ENCODE peak calls at places on chromosomes 7 and 10, in eight cellular contexts. E, P, G, D, F, M, K and Z are unnamed samples.

GRCh38 chr10:127908106-127908957 is 1.4 kb downstream of the PTPRE start:
- DNase-seq in E (no peak), P (no peak), G (no peak), D (peak; percentile 88), F (no peak), M (peak; percentile 92), K (no peak), Z (no peak)

GRCh38 chr10:90862908-90863514 is 5.2 kb upstream of the HTR7 start:
- DNase-seq in E (no peak), P (no peak), G (no peak), D (no peak), F (no peak), M (peak; percentile 43), K (peak; percentile 38), Z (peak; percentile 58)

GRCh38 chr7:31955021-31955420 is 115.2 kb downstream of the PDE1C start:
- DNase-seq in E (no peak), P (no peak), G (no peak), D (no peak), F (no peak), M (peak; percentile 64), K (no peak), Z (no peak)

GRCh38 chr10:48462482-48463020 is 142.3 kb downstream of the ARHGAP22 start:
- DNase-seq in E (no peak), P (no peak), G (no peak), D (peak; percentile 66), F (no peak), M (no peak), K (no peak), Z (no peak)

GRCh38 chr10:44960098-44960480 is 487 bp downstream of the RASSF4 start:
- DNase-seq in E (no peak), P (no peak), G (no peak), D (no peak), F (peak; percentile 17), M (no peak), K (peak; percentile 44), Z (no peak)

GRCh38 chr7:46786221-46786951 is 795.5 kb downstream of the TNS3 start:
- DNase-seq in E (no peak), P (no peak), G (no peak), D (no peak), F (no peak), M (peak; percentile 79), K (no peak), Z (no peak)

GRCh38 chr10:35690534-35690933 is 48.4 kb upstream of the FZD8 start:
- DNase-seq in E (no peak), P (no peak), G (peak; percentile 62), D (no peak), F (no peak), M (no peak), K (no peak), Z (no peak)

GRCh38 chr10:79066460-79067240 is 2.1 kb upstream of the ZMIZ1 start:
- DNase-seq in E (no peak), P (peak; percentile 83), G (peak; percentile 55), D (no peak), F (no peak), M (no peak), K (peak; percentile 12), Z (peak; percentile 30)

GRCh38 chr10:91713471-91714072 is 80.7 kb upstream of the PPP1R3C start:
- DNase-seq in E (no peak), P (no peak), G (no peak), D (no peak), F (no peak), M (no peak), K (no peak), Z (no peak)

GRCh38 chr7:82528577-82529305 is 85.2 kb upstream of the CACNA2D1 start:
- DNase-seq in E (no peak), P (no peak), G (no peak), D (no peak), F (no peak), M (peak; percentile 85), K (no peak), Z (peak; percentile 12)

GRCh38 chr10:114142018-114142417 is 32.0 kb downstream of the CCDC186 start:
- DNase-seq in E (no peak), P (no peak), G (no peak), D (no peak), F (no peak), M (no peak), K (no peak), Z (no peak)

GRCh38 chr7:132080467-132080866 is 495.8 kb downstream of the PLXNA4 start:
- DNase-seq in E (no peak), P (no peak), G (no peak), D (no peak), F (no peak), M (no peak), K (no peak), Z (no peak)

GRCh38 chr7:77368974-77369373 is 47.2 kb downstream of the GSAP start:
- DNase-seq in E (peak; percentile 69), P (peak; percentile 19), G (no peak), D (no peak), F (no peak), M (no peak), K (no peak), Z (peak; percentile 9)

GRCh38 chr10:124659380-124659779 is 84.8 kb downstream of the FAM53B start:
- DNase-seq in E (no peak), P (no peak), G (no peak), D (no peak), F (peak; percentile 74), M (no peak), K (no peak), Z (no peak)

GRCh38 chr7:37915438-37915837 is 1.2 kb downstream of the SFRP4 start:
- DNase-seq in E (peak; percentile 37), P (no peak), G (no peak), D (no peak), F (no peak), M (peak; percentile 25), K (no peak), Z (no peak)

GRCh38 chr7:130324270-130324669 is 20.3 kb upstream of the CPA5 start:
- DNase-seq in E (no peak), P (no peak), G (no peak), D (no peak), F (no peak), M (peak; percentile 40), K (no peak), Z (no peak)

GRCh38 chr10:13769926-13770325 is 183.2 kb downstream of the PRPF18 start:
- DNase-seq in E (peak; percentile 80), P (no peak), G (no peak), D (no peak), F (no peak), M (peak; percentile 67), K (no peak), Z (no peak)

GRCh38 chr7:21142081-21142480 is 285.8 kb upstream of the SP4 start:
- DNase-seq in E (no peak), P (no peak), G (no peak), D (no peak), F (no peak), M (no peak), K (no peak), Z (no peak)

GRCh38 chr7:80721880-80722595 is 83.6 kb downstream of the CD36 start:
- DNase-seq in E (peak; percentile 75), P (no peak), G (no peak), D (no peak), F (no peak), M (peak; percentile 92), K (no peak), Z (peak; percentile 92)

GRCh38 chr7:121107923-121108498 is 119.5 kb downstream of the CPED1 start:
- DNase-seq in E (peak; percentile 50), P (peak; percentile 24), G (peak; percentile 44), D (no peak), F (peak; percentile 51), M (peak; percentile 55), K (peak; percentile 74), Z (peak; percentile 70)

GRCh38 chr10:124231188-124232135 is 138.1 kb upstream of the CHST15 start:
- DNase-seq in E (peak; percentile 22), P (peak; percentile 44), G (peak; percentile 53), D (peak; percentile 57), F (peak; percentile 80), M (no peak), K (peak; percentile 51), Z (no peak)

GRCh38 chr10:96261132-96261531 is 10.2 kb downstream of the BLNK start:
- DNase-seq in E (no peak), P (no peak), G (no peak), D (no peak), F (no peak), M (no peak), K (no peak), Z (no peak)

GRCh38 chr10:132175907-132176581 is 10.7 kb upstream of the DPYSL4 start:
- DNase-seq in E (no peak), P (no peak), G (no peak), D (peak; percentile 45), F (no peak), M (no peak), K (no peak), Z (no peak)

GRCh38 chr7:99005776-99006175 is 127.4 kb downstream of the TRRAP start:
- DNase-seq in E (no peak), P (peak; percentile 72), G (no peak), D (no peak), F (no peak), M (no peak), K (no peak), Z (no peak)

GRCh38 chr10:58919927-58920654 is 256.4 kb upstream of the PHYHIPL start:
- DNase-seq in E (no peak), P (no peak), G (peak; percentile 81), D (no peak), F (no peak), M (peak; percentile 92), K (no peak), Z (peak; percentile 82)